ENCODE peak calls at places on chromosomes 3 and 15, in five cellular contexts. M is activated CD4-positive, alpha-beta T cell treated with anti-CD3 and anti-CD28 coated beads for 48 hours; T is stimulated activated naive CD8-positive, alpha-beta T cell treated with anti-CD3 and anti-CD28 coated beads, Interleukin-15, amount 100 ng/mL, for 72 hours; C is C1 segment of cervical spinal cord; S is tibial nerve. A is an unnamed sample.

GRCh38 chr3:137808015-137808414 is 43.9 kb downstream of the SOX14 start:
- DNase-seq in M (no peak), T (no peak), C (no peak), S (no peak), A (no peak)

GRCh38 chr3:194003128-194004057 is 132.6 kb upstream of the HES1 start:
- DNase-seq in M (peak), T (peak), C (peak), S (peak), A (peak)

GRCh38 chr3:189363856-189364255 is 192.1 kb downstream of the TPRG1 start:
- DNase-seq in M (no peak), T (no peak), C (no peak), S (no peak), A (no peak)

GRCh38 chr3:53668872-53669271 is 174.5 kb downstream of the CACNA1D start:
- DNase-seq in M (no peak), T (no peak), C (no peak), S (no peak), A (no peak)

GRCh38 chr3:167913218-167913902 is 177.8 kb downstream of the SERPINI1 start:
- DNase-seq in M (peak), T (no peak), C (no peak), S (no peak), A (no peak)

GRCh38 chr15:45550436-45550835 is 27.9 kb upstream of the SLC30A4 start:
- DNase-seq in M (no peak), T (no peak), C (no peak), S (no peak), A (no peak)

GRCh38 chr3:54003136-54003535 is 111.5 kb upstream of the SELENOK start:
- DNase-seq in M (no peak), T (no peak), C (no peak), S (no peak), A (no peak)

GRCh38 chr3:140771030-140771677 is 93.3 kb downstream of the TRIM42 start:
- DNase-seq in M (no peak), T (no peak), C (no peak), S (no peak), A (no peak)

GRCh38 chr3:70748593-70748992 is 436.2 kb upstream of the MDFIC2 start:
- DNase-seq in M (no peak), T (no peak), C (no peak), S (no peak), A (no peak)

GRCh38 chr3:87771338-87772059 is 287.3 kb downstream of the CGGBP1 start:
- DNase-seq in M (peak), T (peak), C (no peak), S (no peak), A (no peak)

GRCh38 chr3:54188176-54188791 is 65.9 kb downstream of the CACNA2D3 start:
- DNase-seq in M (peak), T (peak), C (no peak), S (no peak), A (no peak)

GRCh38 chr3:195808741-195809290 is 2.9 kb downstream of the MUC4 start:
- DNase-seq in M (no peak), T (no peak), C (no peak), S (no peak), A (peak)

GRCh38 chr3:24968076-24968475 is 460.0 kb upstream of the RARB start:
- DNase-seq in M (no peak), T (no peak), C (no peak), S (no peak), A (no peak)

GRCh38 chr3:178802993-178803693 is 266.9 kb downstream of the KCNMB2 start:
- DNase-seq in M (no peak), T (no peak), C (no peak), S (no peak), A (no peak)

GRCh38 chr15:62914461-62915079 is 128.0 kb upstream of the TPM1 start:
- DNase-seq in M (no peak), T (no peak), C (no peak), S (no peak), A (no peak)

GRCh38 chr3:184748219-184749135 is 36.6 kb upstream of the MAGEF1 start:
- DNase-seq in M (peak), T (no peak), C (no peak), S (no peak), A (no peak)

GRCh38 chr3:52200981-52201679 is 3.2 kb downstream of the ALAS1 start:
- DNase-seq in M (no peak), T (no peak), C (no peak), S (no peak), A (no peak)

GRCh38 chr3:66354001-66354400 is 133.2 kb downstream of the SLC25A26 start:
- DNase-seq in M (no peak), T (no peak), C (no peak), S (no peak), A (no peak)

GRCh38 chr3:141556034-141556433 is 69.2 kb downstream of the RASA2 start:
- DNase-seq in M (peak), T (no peak), C (no peak), S (no peak), A (no peak)

GRCh38 chr3:132347095-132347494 is 29.9 kb downstream of the ACP3 start:
- DNase-seq in M (no peak), T (no peak), C (no peak), S (no peak), A (peak)

GRCh38 chr15:101637549-101638318 is 14.4 kb downstream of the TM2D3 start:
- DNase-seq in M (no peak), T (no peak), C (no peak), S (no peak), A (no peak)

GRCh38 chr3:70620956-70621355 is 308.5 kb upstream of the MDFIC2 start:
- DNase-seq in M (no peak), T (no peak), C (no peak), S (no peak), A (no peak)